ENCODE peak calls at places on chromosomes 3 and 15, in nine cellular contexts. U, X, J, G, N, A, P, Q and L are unnamed samples.

GRCh38 chr3:115660646-115661442 is 37.5 kb downstream of the GAP43 start:
- DNase-seq in U (no peak), X (no peak), J (no peak), G (no peak), N (no peak), A (no peak), P (no peak), Q (no peak), L (no peak)

GRCh38 chr3:31828007-31828406 is 153.1 kb downstream of the OSBPL10 start:
- DNase-seq in U (no peak), X (no peak), J (no peak), G (no peak), N (no peak), A (no peak), P (no peak), Q (no peak), L (no peak)

GRCh38 chr3:170636609-170637008 is 50.7 kb upstream of the SLC7A14 start:
- DNase-seq in U (no peak), X (no peak), J (no peak), G (no peak), N (peak; percentile 68), A (no peak), P (no peak), Q (no peak), L (no peak)

GRCh38 chr3:123652346-123652984 is 67.6 kb upstream of the HACD2 start:
- DNase-seq in U (peak; percentile 71), X (peak; percentile 86), J (peak; percentile 75), G (peak; percentile 83), N (peak; percentile 95), A (peak; percentile 91), P (peak; percentile 62), Q (peak; percentile 84), L (peak; percentile 61)

GRCh38 chr3:172021165-172021564 is 18.2 kb upstream of the FNDC3B start:
- DNase-seq in U (no peak), X (no peak), J (no peak), G (no peak), N (no peak), A (no peak), P (no peak), Q (no peak), L (no peak)

GRCh38 chr15:68553994-68554715 is 24.6 kb upstream of the CORO2B start:
- DNase-seq in U (peak; percentile 58), X (peak; percentile 80), J (peak; percentile 68), G (peak; percentile 85), N (peak; percentile 93), A (no peak), P (peak; percentile 48), Q (peak; percentile 47), L (peak; percentile 54)

GRCh38 chr3:128781164-128781563 is 55.2 kb downstream of the RAB7A start:
- DNase-seq in U (no peak), X (no peak), J (no peak), G (no peak), N (no peak), A (no peak), P (no peak), Q (no peak), L (no peak)

GRCh38 chr3:53156368-53156834 is 4.6 kb upstream of the PRKCD start:
- DNase-seq in U (no peak), X (no peak), J (peak; percentile 42), G (no peak), N (no peak), A (no peak), P (no peak), Q (peak; percentile 86), L (no peak)

DNA sequence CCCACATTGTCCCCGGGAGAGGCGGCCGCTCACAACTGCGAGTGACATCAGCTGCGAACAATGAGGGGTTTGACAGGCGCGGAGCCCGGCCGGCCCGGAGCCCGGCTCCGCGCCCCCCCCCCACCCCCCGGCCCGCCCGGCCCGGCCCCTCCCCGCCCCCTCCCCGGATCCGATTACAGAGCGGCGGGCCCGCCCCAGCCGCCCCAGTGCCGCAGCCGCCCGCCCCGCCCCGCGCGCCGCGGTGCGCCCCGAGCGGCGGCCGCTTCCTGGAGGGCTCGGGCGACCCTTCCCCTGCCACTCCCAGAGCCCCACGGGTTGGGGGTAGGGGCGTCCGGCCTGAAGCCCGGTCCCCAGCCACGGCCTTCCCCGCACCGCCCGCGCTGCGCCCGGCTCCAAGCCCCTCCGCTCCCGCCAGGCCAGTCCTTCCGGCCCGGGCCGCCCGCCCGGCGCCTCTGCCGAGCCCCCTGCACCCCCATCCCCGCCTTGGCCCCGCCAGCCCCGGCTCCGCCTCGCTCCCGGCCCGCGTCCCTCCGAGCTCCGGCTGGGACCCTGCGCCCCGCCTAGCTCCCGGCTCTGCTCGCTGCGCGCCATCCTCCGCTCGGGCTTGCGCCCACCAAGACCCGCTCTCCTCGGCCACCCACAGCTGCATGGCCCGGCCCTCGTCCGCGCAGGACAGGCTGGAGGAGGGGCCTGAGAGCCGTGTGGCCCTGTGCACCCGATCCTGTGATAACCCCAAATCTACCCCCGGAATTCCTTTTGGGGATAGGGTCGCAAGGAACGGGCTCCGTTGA is at the start of gene PCBP4:
- DNase-seq in U (peak; percentile 34), X (peak; percentile 76), J (peak; percentile 79), G (peak; percentile 72), N (no peak), A (peak; percentile 85), P (peak; percentile 65), Q (peak; percentile 80), L (peak; percentile 36)
- TF ChIP-seq POLR2A in U (peak; percentile 10), X (peak; percentile 92), J (peak; percentile 54), G (peak; percentile 66), N (peak; percentile 51), A (no peak), P (no peak), Q (no peak), L (no peak)

DNA sequence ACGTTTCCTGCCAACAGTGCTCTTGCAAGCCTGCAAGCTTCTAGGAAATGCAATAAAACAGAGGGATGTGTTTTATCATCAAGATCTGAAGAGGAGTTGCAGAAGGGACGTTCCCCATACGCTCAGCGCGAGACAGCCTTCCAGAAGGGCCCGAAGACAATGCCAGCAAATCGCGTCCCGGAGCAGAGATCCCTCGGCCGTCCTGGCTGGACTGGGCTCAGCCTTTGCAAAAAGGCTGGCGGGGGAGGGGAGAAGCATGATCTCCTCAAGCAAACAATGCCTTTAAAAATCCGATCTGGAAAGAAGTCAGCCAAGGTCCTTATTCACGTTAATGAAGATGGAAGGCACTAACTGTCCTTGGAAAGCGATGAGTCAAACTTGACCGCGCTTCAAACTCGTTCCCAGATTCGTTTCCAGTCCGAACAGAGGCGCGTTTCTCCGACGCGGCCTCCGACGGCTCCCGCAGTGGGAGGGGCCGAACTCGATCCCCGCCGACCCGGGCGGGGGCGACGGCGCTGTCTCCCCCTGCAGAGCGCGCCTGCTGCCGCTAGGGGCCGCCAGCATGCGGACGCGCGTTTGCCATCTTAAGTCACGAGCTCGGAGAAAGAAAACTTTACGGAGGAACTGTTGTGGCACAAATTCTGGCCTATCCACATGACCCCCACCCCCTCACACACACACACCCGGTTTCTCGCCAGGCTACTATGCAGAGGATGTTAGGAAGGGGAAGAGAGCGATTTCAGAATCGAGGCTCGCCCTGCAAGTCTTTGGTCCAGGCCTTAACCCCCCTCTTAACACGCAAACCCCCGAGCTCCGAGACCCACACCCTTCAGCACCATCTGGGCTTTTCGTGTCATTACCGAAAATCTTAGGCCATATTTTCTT is 5.5 kb downstream of the BCL6 start:
- DNase-seq in U (peak; percentile 65), X (peak; percentile 96), J (peak; percentile 77), G (peak; percentile 88), N (peak; percentile 98), A (peak; percentile 98), P (peak; percentile 89), Q (peak; percentile 86), L (peak; percentile 90)
- TF ChIP-seq POLR2A in U (peak; percentile 22), X (peak; percentile 56), J (peak; percentile 22), G (peak; percentile 70), N (peak; percentile 26), A (no peak), P (peak; percentile 10), Q (peak; percentile 36), L (peak; percentile 5)

GRCh38 chr15:57706405-57707209 is at the start of gene POLR2M:
- DNase-seq in U (peak; percentile 89), X (peak; percentile 98), J (peak; percentile 98), G (peak; percentile 98), N (peak; percentile 100), A (peak; percentile 99), P (peak; percentile 97), Q (peak; percentile 92), L (peak; percentile 97)
- TF ChIP-seq POLR2A in U (peak; percentile 71), X (peak; percentile 81), J (peak; percentile 78), G (peak; percentile 81), N (peak; percentile 76), A (peak; percentile 61), P (peak; percentile 79), Q (peak; percentile 68), L (peak; percentile 84)

DNA sequence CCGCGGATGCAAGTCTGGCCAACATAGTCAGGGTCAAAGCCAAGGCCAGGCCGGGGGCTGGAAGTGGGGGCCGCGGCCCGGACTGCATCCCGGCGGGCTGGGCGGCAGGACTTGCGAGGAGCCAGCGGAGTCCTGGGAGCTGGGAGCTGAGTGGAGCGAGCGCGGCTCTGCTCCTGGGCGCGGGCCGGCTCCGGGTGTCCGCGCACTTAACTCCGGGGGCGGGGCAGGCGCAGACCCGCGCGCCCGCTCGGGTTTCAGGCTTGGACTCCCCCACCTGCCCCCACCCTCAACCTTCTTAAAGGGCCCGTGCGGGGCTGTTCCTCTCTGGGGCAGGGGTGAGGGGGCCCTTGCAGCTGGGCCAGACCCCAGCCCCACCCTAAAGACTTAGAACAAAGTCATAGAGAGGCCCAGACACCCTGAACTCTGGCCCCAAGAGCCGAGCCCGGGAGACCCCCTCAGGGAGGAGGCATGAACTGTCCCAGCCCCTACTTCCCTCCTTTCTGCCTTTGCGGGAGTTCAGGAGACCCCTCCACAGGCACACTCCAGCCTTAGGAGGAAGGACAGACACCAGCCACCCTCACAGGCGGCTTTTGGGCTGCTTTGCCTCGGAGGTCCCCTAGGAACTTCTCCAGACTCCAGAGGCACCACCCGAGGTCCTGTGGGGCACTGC is at the start of gene CSPG4:
- DNase-seq in U (peak; percentile 46), X (peak; percentile 74), J (no peak), G (peak; percentile 72), N (no peak), A (peak; percentile 95), P (peak; percentile 45), Q (peak; percentile 64), L (no peak)
- TF ChIP-seq POLR2A in U (peak; percentile 56), X (peak; percentile 82), J (no peak), G (peak; percentile 39), N (peak; percentile 86), A (peak; percentile 98), P (no peak), Q (peak; percentile 34), L (no peak)

GRCh38 chr3:149274220-149274619 is 52.6 kb upstream of the CP start:
- DNase-seq in U (no peak), X (no peak), J (no peak), G (no peak), N (peak; percentile 80), A (no peak), P (no peak), Q (no peak), L (no peak)

GRCh38 chr3:149278911-149279310 is 54.5 kb downstream of the TM4SF18 start:
- DNase-seq in U (no peak), X (no peak), J (no peak), G (no peak), N (no peak), A (no peak), P (no peak), Q (no peak), L (no peak)

GRCh38 chr3:149280950-149281349 is 52.5 kb downstream of the TM4SF18 start:
- DNase-seq in U (no peak), X (no peak), J (no peak), G (no peak), N (no peak), A (no peak), P (no peak), Q (no peak), L (no peak)

GRCh38 chr3:149276621-149277020 is 55.0 kb upstream of the CP start:
- DNase-seq in U (no peak), X (no peak), J (no peak), G (no peak), N (no peak), A (no peak), P (no peak), Q (no peak), L (no peak)

GRCh38 chr3:149277338-149277813 is 55.7 kb upstream of the CP start:
- DNase-seq in U (no peak), X (no peak), J (no peak), G (no peak), N (no peak), A (no peak), P (no peak), Q (no peak), L (no peak)
- TF ChIP-seq POLR2A in U (no peak), X (no peak), J (no peak), G (no peak), N (no peak), A (no peak), P (no peak), Q (no peak), L (no peak)